ENCODE peak calls at places on chromosomes 12 and 14, in eight cellular contexts. One of them, this sample, is unnamed.

GRCh38 chr12:41512531-41512930 is 324.4 kb downstream of the PDZRN4 start:
- DNase-seq in NCI-H1694: no peak
- DNase-seq in NCI-H748 treated with DMSO at 0.1 percent for 48 hours: no peak
- DNase-seq in NB4: no peak
- DNase-seq in HL-60: no peak
- DNase-seq in left cardiac atrium: peak; percentile 22
- DNase-seq in stimulated activated CD8-positive, alpha-beta memory T cell treated with anti-CD3 and anti-CD28 coated beads, Interleukin-2, amount 100 ng/mL, for 1 hour: no peak
- DNase-seq in iris pigment epithelial cell: no peak
- DNase-seq in this sample: no peak

GRCh38 chr12:12349711-12350665 is at the start of gene MANSC1:
- DNase-seq in NCI-H1694: peak; percentile 13
- DNase-seq in NB4: peak; percentile 70
- DNase-seq in iris pigment epithelial cell: no peak
- DNase-seq in HL-60: peak; percentile 73
- DNase-seq in NCI-H748 treated with DMSO at 0.1 percent for 48 hours: peak; percentile 15
- DNase-seq in left cardiac atrium: peak; percentile 81
- DNase-seq in stimulated activated CD8-positive, alpha-beta memory T cell treated with anti-CD3 and anti-CD28 coated beads, Interleukin-2, amount 100 ng/mL, for 1 hour: no peak
- DNase-seq in this sample: peak; percentile 6

GRCh38 chr14:43540948-43541347 is 966.1 kb downstream of the FSCB start:
- DNase-seq in NCI-H1694: no peak
- DNase-seq in iris pigment epithelial cell: no peak
- DNase-seq in HL-60: no peak
- DNase-seq in NB4: peak; percentile 19
- DNase-seq in stimulated activated CD8-positive, alpha-beta memory T cell treated with anti-CD3 and anti-CD28 coated beads, Interleukin-2, amount 100 ng/mL, for 1 hour: no peak
- DNase-seq in left cardiac atrium: no peak
- DNase-seq in NCI-H748 treated with DMSO at 0.1 percent for 48 hours: no peak
- DNase-seq in this sample: no peak

GRCh38 chr12:52121848-52122838 is 42.6 kb downstream of the SMIM41 start:
- DNase-seq in HL-60: peak; percentile 57
- DNase-seq in left cardiac atrium: peak; percentile 72
- DNase-seq in iris pigment epithelial cell: peak; percentile 46
- DNase-seq in stimulated activated CD8-positive, alpha-beta memory T cell treated with anti-CD3 and anti-CD28 coated beads, Interleukin-2, amount 100 ng/mL, for 1 hour: peak; percentile 21
- DNase-seq in NB4: peak; percentile 76
- DNase-seq in NCI-H1694: peak; percentile 22
- DNase-seq in NCI-H748 treated with DMSO at 0.1 percent for 48 hours: peak; percentile 38
- DNase-seq in this sample: no peak

GRCh38 chr12:38930994-38931393 is 25.6 kb upstream of the CPNE8 start:
- DNase-seq in iris pigment epithelial cell: no peak
- DNase-seq in left cardiac atrium: no peak
- DNase-seq in stimulated activated CD8-positive, alpha-beta memory T cell treated with anti-CD3 and anti-CD28 coated beads, Interleukin-2, amount 100 ng/mL, for 1 hour: no peak
- DNase-seq in NCI-H1694: no peak
- DNase-seq in NB4: no peak
- DNase-seq in HL-60: no peak
- DNase-seq in NCI-H748 treated with DMSO at 0.1 percent for 48 hours: no peak
- DNase-seq in this sample: no peak

GRCh38 chr12:13223176-13223806 is 26.8 kb downstream of the EMP1 start:
- DNase-seq in iris pigment epithelial cell: peak; percentile 90
- DNase-seq in HL-60: no peak
- DNase-seq in NB4: no peak
- DNase-seq in NCI-H1694: peak; percentile 47
- DNase-seq in NCI-H748 treated with DMSO at 0.1 percent for 48 hours: no peak
- DNase-seq in stimulated activated CD8-positive, alpha-beta memory T cell treated with anti-CD3 and anti-CD28 coated beads, Interleukin-2, amount 100 ng/mL, for 1 hour: no peak
- DNase-seq in left cardiac atrium: no peak
- DNase-seq in this sample: no peak

GRCh38 chr14:68662395-68662794 is 130.5 kb downstream of the ZFP36L1 start:
- DNase-seq in HL-60: no peak
- DNase-seq in NB4: no peak
- DNase-seq in stimulated activated CD8-positive, alpha-beta memory T cell treated with anti-CD3 and anti-CD28 coated beads, Interleukin-2, amount 100 ng/mL, for 1 hour: no peak
- DNase-seq in iris pigment epithelial cell: no peak
- DNase-seq in NCI-H1694: no peak
- DNase-seq in left cardiac atrium: no peak
- DNase-seq in NCI-H748 treated with DMSO at 0.1 percent for 48 hours: no peak
- DNase-seq in this sample: no peak

GRCh38 chr12:57861967-57862366 is 15.4 kb upstream of the CTDSP2 start:
- DNase-seq in HL-60: no peak
- DNase-seq in NB4: no peak
- DNase-seq in NCI-H748 treated with DMSO at 0.1 percent for 48 hours: no peak
- DNase-seq in NCI-H1694: no peak
- DNase-seq in iris pigment epithelial cell: no peak
- DNase-seq in stimulated activated CD8-positive, alpha-beta memory T cell treated with anti-CD3 and anti-CD28 coated beads, Interleukin-2, amount 100 ng/mL, for 1 hour: no peak
- DNase-seq in left cardiac atrium: no peak
- DNase-seq in this sample: no peak

This sample was measured in NCI-H446 treated with DMSO at 0.1 percent for 48 hours.